ENCODE peak calls at places on chromosomes 1 and 21, in four cellular contexts. One of them, this sample, is unnamed.

GRCh38 chr1:8712413-8713229 is 104.8 kb downstream of the RERE start:
- DNase-seq in H9: no peak
- DNase-seq in H1: no peak
- DNase-seq in IMR-90: peak; percentile 96
- DNase-seq in this sample: peak; percentile 79

GRCh38 chr1:14913475-14914155 is 239.9 kb upstream of the TMEM51 start:
- DNase-seq in H9: no peak
- DNase-seq in H1: no peak
- DNase-seq in IMR-90: no peak
- DNase-seq in this sample: no peak

GRCh38 chr1:160997323-160998038 is 23.5 kb downstream of the F11R start:
- DNase-seq in H1: no peak
- DNase-seq in H9: peak; percentile 73
- DNase-seq in IMR-90: peak; percentile 64
- DNase-seq in this sample: peak; percentile 92

GRCh38 chr1:16921391-16922185 is at the start of gene CROCC:
- DNase-seq in H9: peak; percentile 95
- DNase-seq in H1: peak; percentile 88
- DNase-seq in IMR-90: no peak
- DNase-seq in this sample: peak; percentile 95

GRCh38 chr1:9861371-9861770 is 37.6 kb upstream of the CLSTN1 start:
- DNase-seq in IMR-90: no peak
- DNase-seq in H9: peak; percentile 59
- DNase-seq in H1: no peak
- DNase-seq in this sample: peak; percentile 63

GRCh38 chr1:7383671-7384070 is 387.4 kb upstream of the VAMP3 start:
- DNase-seq in IMR-90: no peak
- DNase-seq in H1: peak; percentile 6
- DNase-seq in H9: peak; percentile 2
- DNase-seq in this sample: no peak

GRCh38 chr1:209863766-209864485 is 36.2 kb downstream of the UTP25 start:
- DNase-seq in H9: no peak
- DNase-seq in IMR-90: no peak
- DNase-seq in H1: no peak
- DNase-seq in this sample: no peak

GRCh38 chr1:22038036-22038435 is 14.5 kb upstream of the CDC42 start:
- DNase-seq in H9: no peak
- DNase-seq in H1: no peak
- DNase-seq in IMR-90: no peak
- DNase-seq in this sample: no peak

GRCh38 chr21:42306366-42307035 is 8.7 kb downstream of the TFF3 start:
- DNase-seq in IMR-90: no peak
- DNase-seq in H9: no peak
- DNase-seq in H1: no peak
- DNase-seq in this sample: no peak

GRCh38 chr21:28554660-28555475 is 437.8 kb downstream of the LTN1 start:
- DNase-seq in H1: peak; percentile 45
- DNase-seq in H9: peak; percentile 41
- DNase-seq in IMR-90: peak; percentile 63
- DNase-seq in this sample: peak; percentile 37

GRCh38 chr1:150615346-150616201 is 13.8 kb downstream of the ENSA start:
- DNase-seq in IMR-90: no peak
- DNase-seq in H9: no peak
- DNase-seq in H1: no peak
- DNase-seq in this sample: no peak

GRCh38 chr21:26099610-26100219 is 70.9 kb downstream of the APP start:
- DNase-seq in IMR-90: peak; percentile 70
- DNase-seq in H1: no peak
- DNase-seq in H9: no peak
- DNase-seq in this sample: peak; percentile 74

GRCh38 chr21:39125752-39126485 is 57.3 kb downstream of the PSMG1 start:
- DNase-seq in H1: peak; percentile 69
- DNase-seq in H9: peak; percentile 87
- DNase-seq in IMR-90: peak; percentile 78
- DNase-seq in this sample: peak; percentile 93

GRCh38 chr1:9293512-9294439 is 1.1 kb downstream of the SPSB1 start:
- DNase-seq in H1: peak; percentile 67
- DNase-seq in H9: no peak
- DNase-seq in IMR-90: peak; percentile 48
- DNase-seq in this sample: peak; percentile 52

GRCh38 chr1:29835486-29836273 is 599.4 kb downstream of the PTPRU start:
- DNase-seq in IMR-90: no peak
- DNase-seq in H9: peak; percentile 28
- DNase-seq in H1: peak; percentile 43
- DNase-seq in this sample: no peak

GRCh38 chr1:203559523-203559922 is 65.6 kb downstream of the OPTC start:
- DNase-seq in H9: no peak
- DNase-seq in IMR-90: peak; percentile 87
- DNase-seq in H1: no peak
- DNase-seq in this sample: no peak

GRCh38 chr1:209884665-209885117 is 53.3 kb upstream of the SYT14 start:
- DNase-seq in H1: no peak
- DNase-seq in H9: no peak
- DNase-seq in IMR-90: peak; percentile 99
- DNase-seq in this sample: peak; percentile 82

GRCh38 chr1:112393634-112393976 is 2.4 kb upstream of the CTTNBP2NL start:
- DNase-seq in H1: no peak
- DNase-seq in IMR-90: no peak
- DNase-seq in H9: no peak
- DNase-seq in this sample: no peak

GRCh38 chr1:112391603-112391940 is 4.4 kb upstream of the CTTNBP2NL start:
- DNase-seq in IMR-90: no peak
- DNase-seq in H1: peak; percentile 38
- DNase-seq in H9: no peak
- DNase-seq in this sample: no peak

GRCh38 chr1:112389689-112390088 is 6.3 kb upstream of the CTTNBP2NL start:
- DNase-seq in H1: no peak
- DNase-seq in IMR-90: no peak
- DNase-seq in H9: no peak
- DNase-seq in this sample: no peak

GRCh38 chr1:112388436-112388835 is 7.6 kb upstream of the CTTNBP2NL start:
- DNase-seq in H9: no peak
- DNase-seq in IMR-90: peak; percentile 63
- DNase-seq in H1: no peak
- DNase-seq in this sample: no peak

GRCh38 chr1:112390775-112391602 is 5.0 kb upstream of the CTTNBP2NL start:
- DNase-seq in H9: peak; percentile 92
- DNase-seq in IMR-90: peak; percentile 90
- DNase-seq in H1: peak; percentile 93
- DNase-seq in this sample: peak; percentile 97
- H2BK120ac ChIP-seq in H9: no peak overlapping the region
- H2BK120ac ChIP-seq in IMR-90: peak overlapping the region; percentile 94
- H2BK120ac ChIP-seq in H1: no peak overlapping the region
- H2BK120ac ChIP-seq in this sample: no peak overlapping the region

GRCh38 chr1:4959216-4959615 is 304.8 kb downstream of the AJAP1 start:
- DNase-seq in H9: no peak
- DNase-seq in H1: no peak
- DNase-seq in IMR-90: no peak
- DNase-seq in this sample: no peak
- H4K5ac ChIP-seq in H9: no peak overlapping the region
- H4K5ac ChIP-seq in H1: no peak overlapping the region
- H4K5ac ChIP-seq in IMR-90: no peak overlapping the region
- H4K5ac ChIP-seq in this sample: no peak overlapping the region

GRCh38 chr1:55213029-55213884 is 1.9 kb downstream of the USP24 start:
- DNase-seq in H9: no peak
- DNase-seq in H1: no peak
- DNase-seq in IMR-90: no peak
- DNase-seq in this sample: no peak

GRCh38 chr1:55214903-55215193 is 316 bp downstream of the USP24 start:
- DNase-seq in H9: peak; percentile 58
- DNase-seq in H1: peak; percentile 75
- DNase-seq in IMR-90: peak; percentile 49
- DNase-seq in this sample: peak; percentile 76

GRCh38 chr1:55215194-55216021 is at the start of gene USP24:
- DNase-seq in IMR-90: peak; percentile 59
- DNase-seq in H9: peak; percentile 76
- DNase-seq in H1: peak; percentile 78
- DNase-seq in this sample: peak; percentile 80

GRCh38 chr1:55213885-55214213 is 1.3 kb downstream of the USP24 start:
- DNase-seq in H9: peak; percentile 37
- DNase-seq in IMR-90: no peak
- DNase-seq in H1: peak; percentile 61
- DNase-seq in this sample: no peak

DNA sequence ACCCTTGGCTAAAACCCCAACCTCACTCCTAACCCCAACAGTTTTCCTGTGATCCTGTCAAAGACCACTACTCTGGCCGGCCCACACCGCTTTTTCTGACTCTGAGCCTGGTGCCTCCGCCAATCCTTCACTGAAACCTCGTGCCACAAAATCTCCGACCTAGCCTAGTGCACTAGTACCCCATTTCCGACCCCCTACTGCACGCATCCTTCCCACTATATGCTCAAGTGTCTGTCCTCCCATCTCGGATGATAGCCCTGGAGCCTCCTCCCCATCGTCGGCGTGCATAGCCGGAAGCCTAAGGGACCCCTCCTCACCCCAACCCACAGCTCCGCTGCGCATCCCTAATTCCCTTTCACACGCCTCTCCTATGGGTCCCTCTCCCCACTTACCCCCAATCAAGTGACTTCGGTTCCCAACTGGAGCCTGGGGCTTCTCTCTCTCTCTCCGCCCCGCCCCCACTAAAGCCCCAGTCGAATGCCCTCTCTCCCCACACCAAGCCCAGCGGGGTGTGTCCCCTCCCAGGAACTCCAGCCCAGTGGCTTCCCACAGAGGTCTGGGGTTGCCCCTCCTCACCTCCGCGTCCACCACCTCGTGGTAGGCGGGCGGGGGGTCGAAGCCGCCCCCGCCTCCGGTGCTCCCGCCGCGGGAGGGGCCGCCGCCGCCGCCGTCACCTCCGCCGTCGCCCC is 806 bp downstream of the USP24 start:
- DNase-seq in H9: peak; percentile 64
- DNase-seq in H1: peak; percentile 81
- DNase-seq in IMR-90: no peak
- DNase-seq in this sample: peak; percentile 81
- H3K23ac ChIP-seq in H9: no peak overlapping the region
- H3K23ac ChIP-seq in H1: no peak overlapping the region
- H3K23ac ChIP-seq in IMR-90: peak overlapping the region; percentile 90
- H3K23ac ChIP-seq in this sample: no peak overlapping the region

GRCh38 chr1:32447469-32448185 is 17.2 kb upstream of the ZBTB8B start:
- DNase-seq in IMR-90: peak; percentile 74
- DNase-seq in H9: peak; percentile 81
- DNase-seq in H1: peak; percentile 81
- DNase-seq in this sample: peak; percentile 97
- H2BK120ac ChIP-seq in IMR-90: peak overlapping the region; percentile 46
- H2BK120ac ChIP-seq in H9: no peak overlapping the region
- H2BK120ac ChIP-seq in H1: no peak overlapping the region
- H2BK120ac ChIP-seq in this sample: peak overlapping the region; percentile 79

GRCh38 chr1:177490786-177491185 is 320.0 kb downstream of the BRINP2 start:
- DNase-seq in H1: no peak
- DNase-seq in H9: no peak
- DNase-seq in IMR-90: no peak
- DNase-seq in this sample: peak; percentile 44
- H4K5ac ChIP-seq in H1: no peak overlapping the region
- H4K5ac ChIP-seq in H9: no peak overlapping the region
- H4K5ac ChIP-seq in IMR-90: no peak overlapping the region
- H4K5ac ChIP-seq in this sample: no peak overlapping the region

GRCh38 chr1:224506141-224506814 is 71.7 kb upstream of the WDR26 start:
- DNase-seq in H9: no peak
- DNase-seq in IMR-90: peak; percentile 36
- DNase-seq in H1: no peak
- DNase-seq in this sample: no peak
- H3K23ac ChIP-seq in H9: no peak overlapping the region
- H3K23ac ChIP-seq in IMR-90: no peak overlapping the region
- H3K23ac ChIP-seq in H1: no peak overlapping the region
- H3K23ac ChIP-seq in this sample: no peak overlapping the region

GRCh38 chr1:67803380-67804279 is 29.6 kb downstream of the GNG12 start:
- DNase-seq in H1: no peak
- DNase-seq in H9: no peak
- DNase-seq in IMR-90: no peak
- DNase-seq in this sample: no peak

GRCh38 chr1:67807282-67807681 is 26.0 kb downstream of the GNG12 start:
- DNase-seq in H1: no peak
- DNase-seq in H9: no peak
- DNase-seq in IMR-90: no peak
- DNase-seq in this sample: no peak

GRCh38 chr1:67802565-67802964 is 30.7 kb downstream of the GNG12 start:
- DNase-seq in H1: no peak
- DNase-seq in IMR-90: no peak
- DNase-seq in H9: no peak
- DNase-seq in this sample: no peak

GRCh38 chr1:67801903-67802302 is 31.4 kb downstream of the GNG12 start:
- DNase-seq in H9: no peak
- DNase-seq in IMR-90: no peak
- DNase-seq in H1: no peak
- DNase-seq in this sample: no peak

GRCh38 chr1:67804710-67805109 is 28.6 kb downstream of the GNG12 start:
- DNase-seq in IMR-90: no peak
- DNase-seq in H9: no peak
- DNase-seq in H1: no peak
- DNase-seq in this sample: peak; percentile 31
- H2BK120ac ChIP-seq in IMR-90: no peak overlapping the region
- H2BK120ac ChIP-seq in H9: no peak overlapping the region
- H2BK120ac ChIP-seq in H1: no peak overlapping the region
- H2BK120ac ChIP-seq in this sample: no peak overlapping the region

DNA sequence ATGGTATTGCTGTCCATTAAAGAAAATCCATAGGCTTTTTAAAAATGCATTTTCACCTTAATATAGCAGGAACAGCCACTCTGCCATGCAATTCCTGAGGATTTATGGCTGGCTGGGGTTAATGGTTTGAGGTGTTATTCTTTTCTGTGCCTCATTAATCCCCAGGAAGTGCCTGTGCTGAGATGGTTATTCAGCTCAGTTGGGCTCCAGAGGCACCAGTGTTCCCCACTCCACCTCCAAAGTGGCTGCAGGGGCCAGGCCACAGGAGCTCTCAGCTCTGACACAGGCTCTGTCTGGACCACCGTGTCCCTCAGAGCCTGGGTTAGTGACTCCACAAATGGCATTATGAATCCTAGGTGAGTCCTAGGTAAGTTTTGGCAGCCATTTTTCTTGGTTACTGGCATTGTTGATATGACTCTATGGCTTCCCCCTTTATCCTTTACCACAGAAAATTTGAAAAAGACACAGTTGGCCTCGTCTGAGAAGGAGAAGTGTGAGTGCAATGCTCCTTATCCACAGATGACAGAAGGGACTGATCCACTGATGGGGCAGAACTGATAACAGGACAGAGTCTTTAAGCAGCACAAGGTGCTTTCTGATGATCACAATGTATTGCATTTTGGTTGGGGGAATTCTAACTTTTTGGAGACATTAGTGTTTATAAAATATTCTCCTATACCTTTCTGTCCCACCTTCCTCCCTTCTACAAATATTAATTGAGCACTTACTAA is 2.2 kb upstream of the PAPPA2 start:
- DNase-seq in H1: no peak
- DNase-seq in H9: no peak
- DNase-seq in IMR-90: no peak
- DNase-seq in this sample: no peak
- H4K5ac ChIP-seq in H1: no peak overlapping the region
- H4K5ac ChIP-seq in H9: no peak overlapping the region
- H4K5ac ChIP-seq in IMR-90: no peak overlapping the region
- H4K5ac ChIP-seq in this sample: no peak overlapping the region

This sample was measured in mesendoderm.